ENCODE peak calls at places on chromosome 14, in four cellular contexts. F is posterior cingulate gyrus, O is mesothelial cell of epicardium, U is NCI-H1092 treated with DMSO at 0.1 percent for 48 hours. X is an unnamed sample.

GRCh38 chr14:90600619-90601018 is 203.8 kb downstream of the CALM1 start:
- DNase-seq in F (no peak), O (no peak), U (no peak), X (no peak)

GRCh38 chr14:97100306-97100705 is 303.1 kb downstream of the VRK1 start:
- DNase-seq in F (no peak), O (no peak), U (no peak), X (no peak)

GRCh38 chr14:45819107-45819506 is 566.1 kb upstream of the MIS18BP1 start:
- DNase-seq in F (no peak), O (no peak), U (no peak), X (no peak)

GRCh38 chr14:71574976-71575375 is 357.3 kb upstream of the RGS6 start:
- DNase-seq in F (no peak), O (no peak), U (no peak), X (no peak)

GRCh38 chr14:26773906-26774593 is 176.2 kb upstream of the NOVA1 start:
- DNase-seq in F (no peak), O (no peak), U (no peak), X (no peak)

GRCh38 chr14:49052516-49052915 is 533.7 kb downstream of the RPS29 start:
- DNase-seq in F (no peak), O (no peak), U (no peak), X (no peak)

GRCh38 chr14:69636051-69636639 is 24.7 kb downstream of the SUSD6 start:
- DNase-seq in F (no peak), O (no peak), U (peak), X (no peak)

GRCh38 chr14:54127526-54127925 is 170.9 kb upstream of the BMP4 start:
- DNase-seq in F (no peak), O (no peak), U (peak), X (no peak)

GRCh38 chr14:101125719-101126375 is 222.3 kb upstream of the RTL1 start:
- DNase-seq in F (no peak), O (no peak), U (no peak), X (no peak)

GRCh38 chr14:63543826-63544320 is 696 bp upstream of the PPP2R5E start:
- DNase-seq in F (no peak), O (no peak), U (peak), X (no peak)

X was measured in progenitor cell of endocrine pancreas.